ENCODE peak calls at places on chromosomes 11 and 22, in ten cellular contexts. One of them, this sample, is unnamed.
A peak's percentile ranks its signal among the peaks of the same experiment; 100 is the strongest.

GRCh38 chr11:8382436-8383053 is 118.9 kb upstream of the LMO1 start:
- DNase-seq in mammary epithelial cell: peak; percentile 60
- DNase-seq in aorta: no peak
- DNase-seq in body of pancreas: no peak
- DNase-seq in PC-9: no peak
- DNase-seq in heart left ventricle: no peak
- DNase-seq in keratinocyte: peak; percentile 2
- DNase-seq in tibial artery: no peak
- DNase-seq in CD8-positive, alpha-beta memory T cell: no peak
- DNase-seq in right atrium auricular region: no peak
- DNase-seq in this sample: no peak

GRCh38 chr22:17260291-17260690 is 41.1 kb upstream of the ADA2 start:
- DNase-seq in mammary epithelial cell: no peak
- DNase-seq in CD8-positive, alpha-beta memory T cell: no peak
- DNase-seq in PC-9: no peak
- DNase-seq in heart left ventricle: no peak
- DNase-seq in keratinocyte: no peak
- DNase-seq in right atrium auricular region: no peak
- DNase-seq in body of pancreas: no peak
- DNase-seq in aorta: no peak
- DNase-seq in tibial artery: no peak
- DNase-seq in this sample: no peak

GRCh38 chr11:112644410-112645131 is 316.6 kb upstream of the NCAM1 start:
- DNase-seq in body of pancreas: no peak
- DNase-seq in CD8-positive, alpha-beta memory T cell: no peak
- DNase-seq in right atrium auricular region: no peak
- DNase-seq in aorta: no peak
- DNase-seq in keratinocyte: no peak
- DNase-seq in tibial artery: no peak
- DNase-seq in PC-9: no peak
- DNase-seq in mammary epithelial cell: no peak
- DNase-seq in heart left ventricle: no peak
- DNase-seq in this sample: no peak

GRCh38 chr11:107655607-107656006 is 56.2 kb downstream of the SLN start:
- DNase-seq in PC-9: no peak
- DNase-seq in mammary epithelial cell: no peak
- DNase-seq in keratinocyte: no peak
- DNase-seq in right atrium auricular region: no peak
- DNase-seq in body of pancreas: no peak
- DNase-seq in tibial artery: no peak
- DNase-seq in heart left ventricle: no peak
- DNase-seq in CD8-positive, alpha-beta memory T cell: no peak
- DNase-seq in aorta: no peak
- DNase-seq in this sample: no peak

GRCh38 chr11:130166457-130166784 is 6.8 kb downstream of the ST14 start:
- DNase-seq in CD8-positive, alpha-beta memory T cell: no peak
- DNase-seq in keratinocyte: peak; percentile 92
- DNase-seq in body of pancreas: peak; percentile 59
- DNase-seq in PC-9: peak; percentile 98
- DNase-seq in tibial artery: no peak
- DNase-seq in aorta: no peak
- DNase-seq in mammary epithelial cell: peak; percentile 99
- DNase-seq in right atrium auricular region: no peak
- DNase-seq in heart left ventricle: peak; percentile 54
- DNase-seq in this sample: no peak

GRCh38 chr11:29755474-29755873 is 261.4 kb downstream of the KCNA4 start:
- DNase-seq in tibial artery: no peak
- DNase-seq in heart left ventricle: no peak
- DNase-seq in body of pancreas: no peak
- DNase-seq in right atrium auricular region: no peak
- DNase-seq in keratinocyte: no peak
- DNase-seq in aorta: no peak
- DNase-seq in mammary epithelial cell: no peak
- DNase-seq in CD8-positive, alpha-beta memory T cell: no peak
- DNase-seq in PC-9: no peak
- DNase-seq in this sample: no peak

GRCh38 chr11:128346808-128347207 is 240.6 kb downstream of the ETS1 start:
- DNase-seq in CD8-positive, alpha-beta memory T cell: no peak
- DNase-seq in right atrium auricular region: no peak
- DNase-seq in PC-9: no peak
- DNase-seq in aorta: no peak
- DNase-seq in tibial artery: no peak
- DNase-seq in mammary epithelial cell: peak; percentile 80
- DNase-seq in heart left ventricle: no peak
- DNase-seq in keratinocyte: no peak
- DNase-seq in body of pancreas: no peak
- DNase-seq in this sample: peak; percentile 62

GRCh38 chr11:116707250-116707649 is 65.5 kb downstream of the BUD13 start:
- DNase-seq in right atrium auricular region: no peak
- DNase-seq in keratinocyte: no peak
- DNase-seq in heart left ventricle: no peak
- DNase-seq in body of pancreas: peak; percentile 68
- DNase-seq in PC-9: no peak
- DNase-seq in aorta: no peak
- DNase-seq in mammary epithelial cell: no peak
- DNase-seq in CD8-positive, alpha-beta memory T cell: no peak
- DNase-seq in tibial artery: no peak
- DNase-seq in this sample: no peak

GRCh38 chr11:113967361-113967760 is 7.5 kb upstream of the HTR3A start:
- DNase-seq in right atrium auricular region: no peak
- DNase-seq in body of pancreas: no peak
- DNase-seq in PC-9: no peak
- DNase-seq in aorta: no peak
- DNase-seq in tibial artery: no peak
- DNase-seq in CD8-positive, alpha-beta memory T cell: no peak
- DNase-seq in mammary epithelial cell: no peak
- DNase-seq in heart left ventricle: no peak
- DNase-seq in keratinocyte: no peak
- DNase-seq in this sample: no peak

GRCh38 chr11:74541466-74541865 is 47.9 kb upstream of the LIPT2 start:
- DNase-seq in heart left ventricle: no peak
- DNase-seq in aorta: no peak
- DNase-seq in right atrium auricular region: no peak
- DNase-seq in tibial artery: no peak
- DNase-seq in keratinocyte: no peak
- DNase-seq in PC-9: no peak
- DNase-seq in CD8-positive, alpha-beta memory T cell: no peak
- DNase-seq in body of pancreas: no peak
- DNase-seq in mammary epithelial cell: no peak
- DNase-seq in this sample: no peak

GRCh38 chr22:37010976-37011375 is 8.3 kb downstream of the TST start:
- DNase-seq in right atrium auricular region: no peak
- DNase-seq in body of pancreas: no peak
- DNase-seq in tibial artery: no peak
- DNase-seq in mammary epithelial cell: no peak
- DNase-seq in keratinocyte: no peak
- DNase-seq in heart left ventricle: no peak
- DNase-seq in aorta: no peak
- DNase-seq in PC-9: no peak
- DNase-seq in CD8-positive, alpha-beta memory T cell: no peak
- DNase-seq in this sample: no peak

DNA sequence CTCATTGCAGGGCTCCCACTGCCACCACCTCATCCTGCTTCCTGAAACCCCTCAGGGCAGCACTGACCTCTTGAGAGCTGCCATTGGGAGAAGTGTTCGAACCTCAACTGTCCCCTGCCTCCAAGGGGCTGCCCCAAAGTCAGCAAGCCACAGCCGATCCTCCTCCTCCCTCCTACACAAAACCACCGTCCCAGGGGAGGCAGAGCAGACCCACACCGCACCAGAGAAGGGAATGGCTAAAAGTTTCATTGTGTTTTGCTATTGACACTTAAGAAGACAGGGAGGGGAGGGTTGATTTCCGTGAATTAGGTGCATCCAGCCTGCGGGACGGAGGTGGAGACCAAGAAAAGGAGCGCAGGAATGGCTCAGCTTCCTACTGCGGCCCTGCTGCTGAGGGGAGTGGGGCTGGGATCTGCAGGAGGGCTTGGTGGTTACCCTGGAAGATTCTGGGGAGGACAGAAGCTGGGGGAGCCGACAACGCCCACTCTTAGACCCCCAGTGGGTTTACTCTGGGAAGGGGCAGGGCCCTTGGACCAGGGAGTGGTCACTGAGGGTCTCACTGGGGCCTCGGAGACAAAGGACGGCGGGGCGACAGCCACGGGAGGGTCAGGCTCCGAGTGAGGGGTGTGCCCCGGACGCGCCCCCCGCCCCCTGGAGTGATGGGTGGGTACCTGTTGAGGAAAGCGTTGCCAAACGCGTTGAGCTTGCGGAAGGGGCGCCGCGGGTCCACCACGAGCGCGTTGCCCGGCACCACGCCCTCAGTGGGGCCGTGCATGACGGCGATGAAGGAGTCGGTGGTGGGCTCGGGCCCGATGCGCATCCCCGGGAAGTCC is 815 bp downstream of the EHD1 start:
- DNase-seq in aorta: peak; percentile 70
- DNase-seq in CD8-positive, alpha-beta memory T cell: no peak
- DNase-seq in right atrium auricular region: no peak
- DNase-seq in keratinocyte: no peak
- DNase-seq in mammary epithelial cell: no peak
- DNase-seq in PC-9: peak; percentile 43
- DNase-seq in heart left ventricle: no peak
- DNase-seq in body of pancreas: no peak
- DNase-seq in tibial artery: no peak
- DNase-seq in this sample: no peak
- H3K4me1 ChIP-seq in aorta: no peaks in the 10 kb centered on the region
- H3K4me1 ChIP-seq in CD8-positive, alpha-beta memory T cell: peaks cover 69% of the 10 kb centered on the region
- H3K4me1 ChIP-seq in right atrium auricular region: no peaks in the 10 kb centered on the region
- H3K4me1 ChIP-seq in keratinocyte: peaks cover 41% of the 10 kb centered on the region
- H3K4me1 ChIP-seq in mammary epithelial cell: peaks cover 27% of the 10 kb centered on the region
- H3K4me1 ChIP-seq in PC-9: peaks cover 28% of the 10 kb centered on the region
- H3K4me1 ChIP-seq in heart left ventricle: peaks cover 72% of the 10 kb centered on the region
- H3K4me1 ChIP-seq in body of pancreas: peaks cover 39% of the 10 kb centered on the region
- H3K4me1 ChIP-seq in tibial artery: peaks cover 56% of the 10 kb centered on the region
- H3K4me1 ChIP-seq in this sample: peaks cover 69% of the 10 kb centered on the region

GRCh38 chr11:66081505-66081904 is 11.4 kb downstream of the PACS1 start:
- DNase-seq in right atrium auricular region: no peak
- DNase-seq in aorta: peak; percentile 77
- DNase-seq in PC-9: peak; percentile 94
- DNase-seq in tibial artery: peak; percentile 69
- DNase-seq in heart left ventricle: no peak
- DNase-seq in mammary epithelial cell: peak; percentile 77
- DNase-seq in body of pancreas: peak; percentile 83
- DNase-seq in CD8-positive, alpha-beta memory T cell: peak; percentile 60
- DNase-seq in keratinocyte: no peak
- DNase-seq in this sample: peak; percentile 85
- H3K27ac ChIP-seq in right atrium auricular region: peak overlapping the region; percentile 51
- H3K27ac ChIP-seq in aorta: peak overlapping the region; percentile 29
- H3K27ac ChIP-seq in PC-9: peak overlapping the region; percentile 57
- H3K27ac ChIP-seq in tibial artery: peak overlapping the region; percentile 53
- H3K27ac ChIP-seq in heart left ventricle: no peak overlapping the region
- H3K27ac ChIP-seq in mammary epithelial cell: peak overlapping the region; percentile 43
- H3K27ac ChIP-seq in body of pancreas: peak overlapping the region; percentile 26
- H3K27ac ChIP-seq in CD8-positive, alpha-beta memory T cell: peak overlapping the region; percentile 52
- H3K27ac ChIP-seq in keratinocyte: peak overlapping the region; percentile 82
- H3K27ac ChIP-seq in this sample: peak overlapping the region; percentile 66

DNA sequence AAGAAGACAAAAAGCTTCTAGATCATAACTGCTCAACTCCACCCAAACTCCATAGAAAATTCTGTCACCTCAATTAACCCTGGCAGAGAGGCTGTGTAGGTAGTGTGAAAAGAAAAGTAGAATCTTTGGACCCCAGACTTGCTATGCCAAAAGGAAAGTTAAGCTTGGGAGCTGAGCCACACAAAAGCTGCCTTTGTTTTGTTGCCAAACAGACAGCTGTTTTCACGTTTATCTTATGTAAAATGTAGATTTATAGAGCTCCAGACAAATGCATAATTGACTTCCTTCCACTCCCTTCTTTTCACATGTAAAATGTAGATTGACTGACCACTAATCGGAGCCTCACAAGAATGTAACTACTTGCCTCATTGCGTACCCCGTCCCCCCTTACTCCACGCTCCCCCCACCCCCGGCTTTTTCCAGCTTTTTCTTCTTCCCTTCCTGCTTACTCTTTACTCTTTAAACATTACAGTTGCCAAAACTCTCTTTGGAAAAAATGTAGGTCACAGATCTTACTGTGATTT is 2302.2 kb upstream of the RAG2 start:
- DNase-seq in mammary epithelial cell: no peak
- DNase-seq in heart left ventricle: no peak
- DNase-seq in keratinocyte: no peak
- DNase-seq in tibial artery: no peak
- DNase-seq in body of pancreas: no peak
- DNase-seq in PC-9: no peak
- DNase-seq in aorta: no peak
- DNase-seq in right atrium auricular region: no peak
- DNase-seq in CD8-positive, alpha-beta memory T cell: no peak
- DNase-seq in this sample: no peak
- H3K4me3 ChIP-seq in mammary epithelial cell: no peak overlapping the region
- H3K4me3 ChIP-seq in heart left ventricle: no peak overlapping the region
- H3K4me3 ChIP-seq in keratinocyte: no peak overlapping the region
- H3K4me3 ChIP-seq in tibial artery: no peak overlapping the region
- H3K4me3 ChIP-seq in body of pancreas: no peak overlapping the region
- H3K4me3 ChIP-seq in PC-9: no peak overlapping the region
- H3K4me3 ChIP-seq in aorta: no peak overlapping the region
- H3K4me3 ChIP-seq in right atrium auricular region: no peak overlapping the region
- H3K4me3 ChIP-seq in CD8-positive, alpha-beta memory T cell: no peak overlapping the region
- H3K4me3 ChIP-seq in this sample: no peak overlapping the region

GRCh38 chr11:78347956-78348355 is 69.7 kb downstream of the GAB2 start:
- DNase-seq in aorta: no peak
- DNase-seq in keratinocyte: no peak
- DNase-seq in mammary epithelial cell: no peak
- DNase-seq in PC-9: no peak
- DNase-seq in heart left ventricle: no peak
- DNase-seq in body of pancreas: no peak
- DNase-seq in tibial artery: no peak
- DNase-seq in CD8-positive, alpha-beta memory T cell: no peak
- DNase-seq in right atrium auricular region: no peak
- DNase-seq in this sample: no peak
- H3K4me1 ChIP-seq in aorta: peaks cover 12% of the 10 kb centered on the region
- H3K4me1 ChIP-seq in keratinocyte: no peaks in the 10 kb centered on the region
- H3K4me1 ChIP-seq in mammary epithelial cell: peaks cover 15% of the 10 kb centered on the region
- H3K4me1 ChIP-seq in PC-9: peaks cover 28% of the 10 kb centered on the region
- H3K4me1 ChIP-seq in heart left ventricle: peaks cover 72% of the 10 kb centered on the region
- H3K4me1 ChIP-seq in body of pancreas: peaks cover 6% of the 10 kb centered on the region
- H3K4me1 ChIP-seq in tibial artery: peaks cover 38% of the 10 kb centered on the region
- H3K4me1 ChIP-seq in CD8-positive, alpha-beta memory T cell: no peaks in the 10 kb centered on the region
- H3K4me1 ChIP-seq in right atrium auricular region: no peaks in the 10 kb centered on the region
- H3K4me1 ChIP-seq in this sample: peaks cover 11% of the 10 kb centered on the region

GRCh38 chr11:2167141-2168045 is 4.2 kb downstream of the TH start:
- DNase-seq in PC-9: no peak
- DNase-seq in aorta: no peak
- DNase-seq in tibial artery: no peak
- DNase-seq in right atrium auricular region: no peak
- DNase-seq in body of pancreas: no peak
- DNase-seq in CD8-positive, alpha-beta memory T cell: no peak
- DNase-seq in heart left ventricle: no peak
- DNase-seq in keratinocyte: no peak
- DNase-seq in mammary epithelial cell: no peak
- DNase-seq in this sample: no peak
- H3K27ac ChIP-seq in PC-9: peak overlapping the region; percentile 97
- H3K27ac ChIP-seq in aorta: no peak overlapping the region
- H3K27ac ChIP-seq in tibial artery: no peak overlapping the region
- H3K27ac ChIP-seq in right atrium auricular region: no peak overlapping the region
- H3K27ac ChIP-seq in body of pancreas: no peak overlapping the region
- H3K27ac ChIP-seq in CD8-positive, alpha-beta memory T cell: no peak overlapping the region
- H3K27ac ChIP-seq in heart left ventricle: no peak overlapping the region
- H3K27ac ChIP-seq in keratinocyte: no peak overlapping the region
- H3K27ac ChIP-seq in mammary epithelial cell: no peak overlapping the region
- H3K27ac ChIP-seq in this sample: no peak overlapping the region

DNA sequence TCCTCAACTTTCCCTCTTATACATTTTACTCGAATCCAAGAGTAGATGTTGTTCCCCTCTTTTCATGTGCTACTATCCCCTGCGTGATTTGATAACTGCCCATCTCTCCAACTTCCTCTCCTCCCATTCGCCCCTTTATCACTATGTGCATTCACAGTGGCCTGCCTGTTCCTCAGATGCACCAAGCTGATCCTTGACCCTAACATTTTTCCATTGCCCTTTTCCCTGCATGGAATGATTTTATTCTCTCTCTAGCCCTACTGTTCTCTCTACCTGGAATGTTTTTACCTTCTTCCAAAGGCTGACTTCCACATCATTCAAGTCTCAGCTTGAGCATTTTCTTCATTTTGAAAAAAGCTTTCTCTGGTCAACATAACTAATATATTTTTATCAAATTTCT is 15.8 kb upstream of the BBOX1 start:
- DNase-seq in right atrium auricular region: no peak
- DNase-seq in mammary epithelial cell: no peak
- DNase-seq in heart left ventricle: no peak
- DNase-seq in CD8-positive, alpha-beta memory T cell: no peak
- DNase-seq in body of pancreas: no peak
- DNase-seq in keratinocyte: no peak
- DNase-seq in aorta: no peak
- DNase-seq in tibial artery: no peak
- DNase-seq in PC-9: no peak
- DNase-seq in this sample: no peak
- H3K4me3 ChIP-seq in right atrium auricular region: no peak overlapping the region
- H3K4me3 ChIP-seq in mammary epithelial cell: no peak overlapping the region
- H3K4me3 ChIP-seq in heart left ventricle: no peak overlapping the region
- H3K4me3 ChIP-seq in CD8-positive, alpha-beta memory T cell: no peak overlapping the region
- H3K4me3 ChIP-seq in body of pancreas: no peak overlapping the region
- H3K4me3 ChIP-seq in keratinocyte: no peak overlapping the region
- H3K4me3 ChIP-seq in aorta: no peak overlapping the region
- H3K4me3 ChIP-seq in tibial artery: no peak overlapping the region
- H3K4me3 ChIP-seq in PC-9: no peak overlapping the region
- H3K4me3 ChIP-seq in this sample: no peak overlapping the region

This sample was measured in CD4-positive, alpha-beta memory T cell.